ENCODE peak calls at places on chromosomes 4 and X, in ten cellular contexts. E is transverse colon, P is adrenal gland, I is GM12878, D is uterus, K is sigmoid colon, N is right lobe of liver, Y is tibial nerve, O is IMR-90, U is prostate gland. V is an unnamed sample.
A peak's percentile ranks its signal among the peaks of the same experiment; 100 is the strongest.

GRCh38 chrX:71542411-71542810 is 9.5 kb downstream of the OGT start:
- DNase-seq in E (no peak), P (no peak), I (no peak), D (no peak), K (no peak), N (no peak), Y (no peak), O (peak; percentile 77), U (no peak), V (no peak)

GRCh38 chrX:43949669-43950068 is 23.5 kb downstream of the NDP start:
- DNase-seq in E (peak; percentile 22), P (peak; percentile 19), I (no peak), D (no peak), K (no peak), N (peak; percentile 61), Y (no peak), O (no peak), U (no peak), V (peak; percentile 21)

GRCh38 chrX:138945219-138945618 is 233.7 kb upstream of the FGF13 start:
- DNase-seq in E (no peak), P (no peak), I (no peak), D (no peak), K (no peak), N (no peak), Y (no peak), O (no peak), U (no peak), V (no peak)

GRCh38 chrX:47643926-47644325 is 6.4 kb downstream of the ELK1 start:
- DNase-seq in E (no peak), P (no peak), I (no peak), D (no peak), K (no peak), N (no peak), Y (no peak), O (peak; percentile 47), U (no peak), V (no peak)

GRCh38 chr4:175447006-175447405 is 365.1 kb downstream of the GPM6A start:
- DNase-seq in E (no peak), P (no peak), I (no peak), D (no peak), K (no peak), N (no peak), Y (no peak), O (no peak), U (no peak), V (no peak)

GRCh38 chr4:143089291-143089690 is 95.4 kb upstream of the USP38 start:
- DNase-seq in E (no peak), P (no peak), I (no peak), D (no peak), K (no peak), N (no peak), Y (no peak), O (no peak), U (no peak), V (no peak)

GRCh38 chr4:3572363-3572762 is 40.1 kb upstream of the LRPAP1 start:
- DNase-seq in E (no peak), P (no peak), I (no peak), D (no peak), K (peak; percentile 26), N (no peak), Y (no peak), O (no peak), U (no peak), V (no peak)

GRCh38 chr4:185222598-185222997 is 13.2 kb downstream of the SNX25 start:
- DNase-seq in E (no peak), P (no peak), I (no peak), D (no peak), K (no peak), N (no peak), Y (no peak), O (peak; percentile 87), U (no peak), V (no peak)

GRCh38 chr4:151238477-151238876 is 38.5 kb upstream of the PRSS48 start:
- DNase-seq in E (no peak), P (no peak), I (no peak), D (no peak), K (no peak), N (no peak), Y (no peak), O (peak; percentile 6), U (no peak), V (no peak)

GRCh38 chrX:40100537-40101429 is 3.0 kb upstream of the BCOR start:
- DNase-seq in E (no peak), P (no peak), I (no peak), D (peak; percentile 60), K (no peak), N (no peak), Y (no peak), O (no peak), U (no peak), V (no peak)

GRCh38 chr4:112377127-112377635 is 80.0 kb downstream of the ALPK1 start:
- DNase-seq in E (no peak), P (no peak), I (no peak), D (no peak), K (no peak), N (no peak), Y (no peak), O (no peak), U (no peak), V (no peak)

GRCh38 chr4:112377701-112378620 is 80.8 kb downstream of the ALPK1 start:
- DNase-seq in E (no peak), P (no peak), I (no peak), D (no peak), K (no peak), N (no peak), Y (no peak), O (no peak), U (no peak), V (no peak)

GRCh38 chr4:112381996-112382692 is 85.0 kb downstream of the ALPK1 start:
- DNase-seq in E (no peak), P (no peak), I (no peak), D (no peak), K (no peak), N (no peak), Y (no peak), O (no peak), U (no peak), V (no peak)

GRCh38 chr4:112378858-112379257 is 81.7 kb downstream of the ALPK1 start:
- DNase-seq in E (no peak), P (no peak), I (no peak), D (no peak), K (no peak), N (no peak), Y (no peak), O (no peak), U (no peak), V (no peak)

GRCh38 chr4:112379306-112379705 is 82.1 kb downstream of the ALPK1 start:
- DNase-seq in E (no peak), P (no peak), I (no peak), D (no peak), K (no peak), N (peak; percentile 45), Y (no peak), O (no peak), U (no peak), V (no peak)
- TF ChIP-seq CTCF in E (no peak), P (no peak), I (no peak), D (no peak), K (no peak), N (no peak), Y (no peak), O (no peak), U (no peak), V (no peak)

DNA sequence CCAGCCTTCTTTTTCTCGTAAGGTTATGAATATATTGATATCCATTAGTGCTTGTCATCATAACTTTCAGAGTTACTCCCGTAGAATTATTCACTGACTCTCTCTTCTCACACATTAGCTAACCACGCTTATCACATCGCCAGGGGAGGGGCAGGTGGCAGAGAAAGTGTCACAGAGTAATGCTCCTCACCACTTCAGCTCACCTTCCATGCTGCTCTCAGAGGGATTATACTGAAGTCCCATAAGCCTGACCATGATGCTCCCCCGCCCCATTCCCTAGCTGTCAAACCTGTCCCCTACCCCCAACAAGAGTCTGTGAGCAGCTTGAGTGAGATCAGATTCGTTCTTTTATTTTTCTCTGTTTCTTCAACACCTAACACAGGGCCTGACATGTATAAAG is 55.2 kb downstream of the RS1 start:
- DNase-seq in E (peak; percentile 11), P (no peak), I (no peak), D (no peak), K (no peak), N (no peak), Y (no peak), O (no peak), U (no peak), V (no peak)
- H3K4me1 ChIP-seq in E (no peaks in the 10 kb centered on the region), P (no peaks in the 10 kb centered on the region), I (no peaks in the 10 kb centered on the region), D (no peaks in the 10 kb centered on the region), K (no peaks in the 10 kb centered on the region), N (no peaks in the 10 kb centered on the region), Y (no peaks in the 10 kb centered on the region), O (peaks cover 2% of the 10 kb centered on the region), U (no peaks in the 10 kb centered on the region), V (no peaks in the 10 kb centered on the region)

DNA sequence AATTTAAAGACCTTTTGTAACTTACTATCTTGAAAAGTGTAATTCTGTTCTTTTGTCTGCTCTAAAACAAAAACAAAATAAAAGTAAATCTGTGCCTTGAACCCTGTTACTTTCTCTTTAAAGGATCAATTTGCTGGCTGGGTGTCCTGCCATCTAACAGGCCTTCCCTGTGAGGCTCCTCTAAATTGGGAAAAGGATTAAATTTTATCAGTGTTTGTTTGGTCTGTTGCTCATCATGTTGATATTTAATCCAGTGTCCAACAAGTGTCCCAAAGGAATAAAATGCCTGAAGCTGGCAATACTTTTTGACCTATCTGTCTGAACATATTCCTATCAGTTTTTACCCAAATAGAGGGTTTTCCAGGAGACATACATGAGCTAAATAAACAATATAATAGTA is 688.7 kb downstream of the IL1RAPL1 start:
- DNase-seq in E (no peak), P (no peak), I (no peak), D (no peak), K (no peak), N (no peak), Y (no peak), O (no peak), U (no peak), V (no peak)
- TF ChIP-seq POLR2A in E (no peak), P (no peak), I (no peak), D (no peak), K (no peak), N (no peak), Y (no peak), O (no peak), U (no peak), V (no peak)

DNA sequence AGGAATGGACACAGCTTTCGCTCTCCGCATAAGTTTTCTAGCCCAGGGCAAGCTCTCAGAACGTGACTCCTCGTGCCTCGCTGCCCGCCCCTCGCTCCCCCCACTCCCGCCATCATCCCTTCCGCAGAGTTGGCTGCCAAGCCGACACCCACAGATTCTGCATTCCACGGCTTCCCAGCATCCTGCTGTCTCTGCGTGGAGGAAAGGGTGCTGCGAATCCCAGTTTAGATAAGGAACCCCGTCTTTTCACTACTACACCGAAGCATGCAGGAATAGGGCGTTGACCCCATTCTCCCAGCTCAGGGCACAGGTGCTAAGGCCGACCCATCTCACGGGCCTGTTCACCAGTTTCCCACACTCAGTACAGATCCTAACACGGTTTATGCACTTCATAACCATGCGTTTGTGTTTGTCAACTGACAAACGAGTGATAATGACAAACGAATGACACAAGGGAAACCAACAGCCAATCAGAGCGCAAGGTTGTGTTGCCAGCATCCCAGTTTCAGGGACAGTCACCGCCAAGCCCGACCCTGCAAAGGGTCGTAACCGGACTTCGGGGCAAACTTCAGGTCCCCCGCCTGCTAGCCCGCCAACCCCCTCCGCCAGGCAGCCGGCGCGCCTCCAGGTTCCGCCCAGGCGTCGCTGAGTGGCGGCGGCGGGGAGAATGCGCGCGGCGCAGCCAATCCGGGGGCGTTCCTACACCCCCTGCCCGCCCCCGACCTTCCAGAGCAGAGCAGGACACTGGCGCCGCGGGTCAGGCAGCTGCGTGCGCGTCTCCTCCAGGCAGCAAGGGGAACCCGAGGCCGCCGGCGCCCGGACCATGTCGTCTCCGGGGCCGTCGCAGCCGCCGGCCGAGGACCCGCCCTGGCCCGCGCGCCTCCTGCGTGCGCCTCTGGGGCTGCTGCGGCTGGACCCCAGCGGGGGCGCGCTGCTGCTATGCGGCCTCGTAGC is at the start of gene CYP2U1:
- DNase-seq in E (peak; percentile 88), P (peak; percentile 87), I (no peak), D (peak; percentile 84), K (peak; percentile 95), N (peak; percentile 93), Y (peak; percentile 81), O (peak; percentile 67), U (peak; percentile 86), V (peak; percentile 92)
- TF ChIP-seq CTCF in E (no peak), P (no peak), I (peak; percentile 4), D (no peak), K (peak; percentile 12), N (no peak), Y (peak; percentile 63), O (peak; percentile 8), U (peak; percentile 32), V (no peak)